ENCODE peak calls at places on chromosomes 2 and 18, in six cellular contexts. I is H9, W is trophoblast cell, H is H1, G is IMR-90, U is mesenchymal stem cell. F is an unnamed sample.

GRCh38 chr2:18648161-18648560 is 58.8 kb upstream of the NT5C1B start:
- DNase-seq in I (no peak), W (no peak), H (no peak), G (no peak), U (no peak), F (no peak)

GRCh38 chr2:112869258-112869842 is 32.8 kb upstream of the IL1B start:
- DNase-seq in I (no peak), W (no peak), H (no peak), G (peak), U (peak), F (no peak)

GRCh38 chr2:212777020-212777491 is 238.5 kb upstream of the ERBB4 start:
- DNase-seq in I (no peak), W (peak), H (no peak), G (peak), U (peak), F (peak)

GRCh38 chr2:168705534-168706470 is 96.6 kb upstream of the NOSTRIN start:
- DNase-seq in I (no peak), W (no peak), H (no peak), G (peak), U (peak), F (no peak)

GRCh38 chr2:175234153-175234552 is 52.6 kb upstream of the ATP5MC3 start:
- DNase-seq in I (no peak), W (no peak), H (no peak), G (no peak), U (peak), F (no peak)

GRCh38 chr2:164542584-164543021 is 78.7 kb downstream of the GRB14 start:
- DNase-seq in I (no peak), W (no peak), H (no peak), G (peak), U (peak), F (no peak)

GRCh38 chr2:240820014-240820606 is at the start of gene KIF1A:
- DNase-seq in I (peak), W (no peak), H (peak), G (no peak), U (no peak), F (peak)

GRCh38 chr18:74496508-74497307 is 545 bp downstream of the CNDP2 start:
- DNase-seq in I (peak), W (peak), H (no peak), G (peak), U (peak), F (no peak)

GRCh38 chr2:170396799-170397459 is 219.0 kb downstream of the MYO3B start:
- DNase-seq in I (no peak), W (no peak), H (no peak), G (peak), U (peak), F (no peak)

GRCh38 chr18:58557013-58557435 is 71.9 kb downstream of the ALPK2 start:
- DNase-seq in I (no peak), W (no peak), H (no peak), G (no peak), U (no peak), F (no peak)

GRCh38 chr18:58559427-58560186 is 69.3 kb downstream of the ALPK2 start:
- DNase-seq in I (no peak), W (no peak), H (no peak), G (peak), U (peak), F (no peak)

GRCh38 chr18:58554404-58554803 is 74.5 kb downstream of the ALPK2 start:
- DNase-seq in I (no peak), W (no peak), H (no peak), G (no peak), U (no peak), F (no peak)

GRCh38 chr18:58558514-58558913 is 70.4 kb downstream of the ALPK2 start:
- DNase-seq in I (no peak), W (no peak), H (no peak), G (peak), U (peak), F (no peak)

GRCh38 chr18:58556333-58557012 is 72.4 kb downstream of the ALPK2 start:
- DNase-seq in I (no peak), W (peak), H (no peak), G (no peak), U (peak), F (peak)
- H2AK5ac ChIP-seq in I (no peak), W (no peak), H (no peak), G (peak), U (no peak), F (peak)

GRCh38 chr2:181742361-181742760 is 62.0 kb upstream of the NEUROD1 start:
- DNase-seq in I (no peak), W (no peak), H (no peak), G (no peak), U (no peak), F (no peak)
- H2AFZ ChIP-seq in I (no peak), W (no peak), H (no peak), G (no peak), U (no peak), F (no peak)

DNA sequence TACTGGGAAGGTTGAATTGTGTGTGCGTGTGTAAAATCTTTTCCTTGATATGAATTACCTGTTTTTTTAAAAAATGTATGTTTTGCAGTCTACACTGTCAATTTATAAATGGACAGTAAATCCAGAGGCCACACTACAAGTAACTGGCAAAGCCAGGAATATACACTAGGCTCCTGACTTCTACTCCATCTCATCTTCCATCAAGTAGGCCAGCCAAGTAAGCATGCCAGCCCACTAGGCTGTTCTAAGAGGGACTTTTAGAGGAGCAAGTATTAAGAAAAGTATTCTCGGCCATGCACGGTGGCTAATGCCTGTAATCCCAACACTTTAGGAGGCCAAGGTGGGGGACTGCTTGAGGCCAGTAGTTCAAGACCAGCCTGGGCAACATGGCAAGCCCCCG is 13.0 kb upstream of the METAP1D start:
- DNase-seq in I (no peak), W (no peak), H (no peak), G (no peak), U (no peak), F (no peak)
- H3K18ac ChIP-seq in I (no peak), W (no peak), H (no peak), G (no peak), U (no peak), F (no peak)

GRCh38 chr2:64831134-64831976 is 157.8 kb upstream of the SLC1A4 start:
- DNase-seq in I (peak), W (peak), H (peak), G (peak), U (peak), F (peak)

GRCh38 chr2:64829522-64829921 is 159.7 kb upstream of the SLC1A4 start:
- DNase-seq in I (no peak), W (no peak), H (no peak), G (no peak), U (no peak), F (no peak)

GRCh38 chr2:64825831-64826496 is 163.2 kb upstream of the SLC1A4 start:
- DNase-seq in I (no peak), W (no peak), H (no peak), G (peak), U (no peak), F (no peak)

GRCh38 chr2:64823794-64824193 is 165.4 kb upstream of the SLC1A4 start:
- DNase-seq in I (peak), W (no peak), H (no peak), G (no peak), U (no peak), F (no peak)

DNA sequence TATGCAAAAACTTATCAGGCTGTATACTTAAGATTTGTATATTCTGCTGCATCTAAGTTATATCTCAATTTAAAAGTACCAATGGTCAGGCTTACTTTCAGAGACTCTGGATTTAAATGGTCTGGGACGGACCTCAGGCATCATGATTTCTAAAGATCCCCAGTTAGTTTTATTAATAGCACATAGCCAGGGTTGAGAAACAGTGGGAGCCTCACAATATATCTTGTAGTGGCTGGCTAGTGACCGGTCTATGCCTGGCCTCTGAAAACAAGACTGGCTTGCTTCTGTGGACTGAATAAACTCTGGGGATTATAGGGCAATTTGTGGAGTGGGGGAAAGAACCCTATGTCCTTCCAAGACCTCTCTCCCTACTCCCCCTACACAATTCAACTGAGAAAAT is 162.5 kb upstream of the SLC1A4 start:
- DNase-seq in I (no peak), W (no peak), H (no peak), G (no peak), U (no peak), F (no peak)
- H2AK5ac ChIP-seq in I (no peak), W (no peak), H (no peak), G (no peak), U (no peak), F (peak)